ENCODE peak calls at places on chromosome 16, in seven cellular contexts. B, V, O, W, U, C and N are unnamed samples.

GRCh38 chr16:88536971-88537751 is 33.0 kb upstream of the ZC3H18 start:
- DNase-seq in V (no peak), U (no peak), O (no peak), C (no peak), B (no peak), W (no peak), N (no peak)

GRCh38 chr16:50988441-50988840 is 162.6 kb downstream of the SALL1 start:
- DNase-seq in W (no peak), O (no peak), V (no peak), C (no peak), B (no peak), U (no peak), N (no peak)

GRCh38 chr16:52069866-52070265 is 477.1 kb downstream of the TOX3 start:
- DNase-seq in V (peak; percentile 12), B (no peak), W (peak; percentile 11), O (no peak), U (peak; percentile 14), C (peak; percentile 25), N (no peak)

GRCh38 chr16:31333686-31334649 is 21.0 kb upstream of the ITGAX start:
- DNase-seq in V (peak; percentile 30), U (no peak), O (peak; percentile 4), C (no peak), W (peak; percentile 13), B (peak; percentile 22), N (peak; percentile 56)

GRCh38 chr16:19757026-19757425 is 39.0 kb downstream of the IQCK start:
- DNase-seq in O (no peak), V (peak; percentile 73), U (peak; percentile 38), B (no peak), W (peak; percentile 58), C (peak; percentile 19), N (no peak)

GRCh38 chr16:21608647-21609328 is 9.4 kb downstream of the METTL9 start:
- DNase-seq in B (no peak), W (no peak), C (no peak), O (no peak), U (no peak), V (peak; percentile 61), N (peak; percentile 27)

GRCh38 chr16:200388-200787 is 20.1 kb downstream of the HBQ1 start:
- DNase-seq in V (peak; percentile 75), U (peak; percentile 77), W (peak; percentile 78), B (no peak), C (peak; percentile 49), O (peak; percentile 48), N (no peak)

GRCh38 chr16:24689128-24689527 is 40.3 kb upstream of the TNRC6A start:
- DNase-seq in W (peak; percentile 48), U (peak; percentile 17), C (no peak), O (peak; percentile 60), V (peak; percentile 81), B (no peak), N (peak; percentile 57)

GRCh38 chr16:12398029-12398735 is 405.5 kb downstream of the CPPED1 start:
- DNase-seq in W (peak; percentile 51), U (peak; percentile 39), B (no peak), V (peak; percentile 35), C (no peak), O (no peak), N (no peak)

GRCh38 chr16:67244387-67245188 is 2.7 kb downstream of the FHOD1 start:
- DNase-seq in U (peak; percentile 79), O (peak; percentile 90), W (peak; percentile 87), V (peak; percentile 88), C (peak; percentile 87), B (peak; percentile 58), N (peak; percentile 93)

GRCh38 chr16:11016993-11017392 is 72.6 kb downstream of the CLEC16A start:
- DNase-seq in W (peak; percentile 58), V (peak; percentile 64), B (no peak), O (peak; percentile 69), U (peak; percentile 71), C (peak; percentile 80), N (no peak)

GRCh38 chr16:80231888-80232287 is 308.9 kb upstream of the DYNLRB2 start:
- DNase-seq in C (peak; percentile 92), O (peak; percentile 93), B (no peak), V (peak; percentile 66), W (peak; percentile 94), U (peak; percentile 92), N (peak; percentile 72)

GRCh38 chr16:67845291-67846062 is 1.3 kb upstream of the NUTF2 start:
- DNase-seq in O (no peak), C (no peak), U (no peak), B (no peak), W (no peak), V (no peak), N (peak; percentile 34)

GRCh38 chr16:78097522-78097921 is 1.9 kb upstream of the WWOX start:
- DNase-seq in U (no peak), C (no peak), O (no peak), W (no peak), V (no peak), B (no peak), N (no peak)

GRCh38 chr16:13402601-13403000 is 501.2 kb downstream of the SHISA9 start:
- DNase-seq in C (no peak), U (peak; percentile 0), B (no peak), O (no peak), W (no peak), V (no peak), N (no peak)

DNA sequence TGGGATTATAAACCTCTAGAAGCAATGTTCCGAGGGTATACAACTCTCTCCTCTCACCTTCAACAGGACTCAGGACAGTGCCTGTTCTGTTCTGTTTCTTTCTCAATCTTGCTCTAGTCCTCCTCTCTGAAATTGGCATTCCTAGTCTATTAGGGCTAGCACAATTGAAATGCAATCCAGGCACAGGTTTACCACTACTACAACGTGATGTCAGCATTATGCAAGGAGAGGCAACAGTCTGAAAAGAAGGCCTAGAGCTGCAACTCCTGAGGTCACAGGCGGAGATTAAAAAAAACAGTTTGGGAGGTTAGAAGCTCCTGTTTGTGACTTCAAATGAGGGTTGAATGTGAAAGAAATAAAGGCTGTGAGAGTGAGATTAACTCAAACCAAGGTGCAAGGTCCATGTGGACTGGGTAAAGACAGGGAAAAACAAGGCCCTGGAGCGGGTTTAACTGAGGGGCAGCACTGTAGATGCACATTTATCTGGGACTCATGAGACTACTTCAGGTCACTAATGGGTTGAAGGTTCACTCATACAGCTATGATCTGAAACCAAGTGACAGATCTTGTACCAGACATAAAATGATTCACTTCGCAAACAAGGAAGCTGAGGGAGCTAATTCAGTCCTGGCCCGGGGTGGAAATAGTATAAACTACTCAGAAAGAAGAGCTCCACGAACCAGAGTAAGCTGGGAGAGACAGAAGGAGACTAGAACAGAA is 16.8 kb downstream of the AMFR start:
- DNase-seq in C (no peak), O (no peak), U (no peak), B (no peak), V (no peak), W (no peak), N (no peak)
- H3K4me3 ChIP-seq in C (no peak overlapping the region), O (no peak overlapping the region), U (no peak overlapping the region), B (no peak overlapping the region), V (no peak overlapping the region), W (no peak overlapping the region), N (no peak overlapping the region)

GRCh38 chr16:2716101-2716885 is 3.7 kb downstream of the PRSS27 start:
- DNase-seq in V (no peak), O (no peak), C (no peak), U (no peak), B (no peak), W (no peak), N (no peak)

GRCh38 chr16:2713985-2714774 is 5.8 kb downstream of the PRSS27 start:
- DNase-seq in O (no peak), W (no peak), B (no peak), U (no peak), C (no peak), V (no peak), N (no peak)

GRCh38 chr16:2715519-2715918 is 4.5 kb downstream of the PRSS27 start:
- DNase-seq in V (peak; percentile 50), U (peak; percentile 19), W (peak; percentile 46), C (peak; percentile 40), O (peak; percentile 20), B (peak; percentile 76), N (peak; percentile 51)

GRCh38 chr16:2713523-2713922 is 6.5 kb downstream of the PRSS27 start:
- DNase-seq in C (no peak), B (no peak), W (no peak), O (no peak), U (no peak), V (no peak), N (no peak)

DNA sequence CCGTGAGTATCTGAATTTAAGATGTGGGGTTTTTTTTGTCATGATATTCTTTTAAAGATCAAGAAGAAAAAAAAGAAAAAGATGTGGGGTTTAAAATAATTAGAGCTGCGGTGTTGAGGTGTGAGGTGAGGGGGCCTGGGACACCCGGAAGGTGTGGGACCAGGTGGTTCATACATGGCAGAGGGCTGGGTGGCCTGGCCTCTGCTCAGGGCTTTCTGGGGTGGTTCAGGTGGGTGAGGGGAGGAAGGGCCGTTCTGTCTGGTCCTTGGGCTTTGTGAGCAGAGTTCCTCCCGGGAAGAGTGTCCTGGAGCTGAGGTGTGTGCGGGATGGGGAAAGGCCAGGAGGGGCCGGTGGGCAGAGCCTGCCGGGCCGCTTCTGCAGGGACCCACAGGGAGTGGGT is 5.0 kb downstream of the PRSS27 start:
- DNase-seq in O (no peak), V (no peak), W (no peak), B (no peak), C (no peak), U (no peak), N (no peak)
- H3K4me3 ChIP-seq in O (no peak overlapping the region), V (no peak overlapping the region), W (no peak overlapping the region), B (no peak overlapping the region), C (no peak overlapping the region), U (no peak overlapping the region), N (no peak overlapping the region)

GRCh38 chr16:74305978-74306784 is 9.6 kb downstream of the PSMD7 start:
- DNase-seq in W (no peak), C (no peak), U (no peak), B (no peak), V (no peak), O (no peak), N (no peak)

GRCh38 chr16:74304835-74305176 is 8.2 kb downstream of the PSMD7 start:
- DNase-seq in U (no peak), W (no peak), C (no peak), O (no peak), B (no peak), V (no peak), N (no peak)

GRCh38 chr16:74304164-74304834 is 7.7 kb downstream of the PSMD7 start:
- DNase-seq in O (no peak), U (no peak), V (peak; percentile 43), B (no peak), C (no peak), W (no peak), N (no peak)

GRCh38 chr16:74305286-74305685 is 8.7 kb downstream of the PSMD7 start:
- DNase-seq in B (no peak), O (no peak), U (no peak), V (no peak), C (no peak), W (no peak), N (no peak)

GRCh38 chr16:74302341-74302740 is 5.7 kb downstream of the PSMD7 start:
- DNase-seq in U (no peak), C (no peak), W (no peak), B (no peak), O (no peak), V (no peak), N (no peak)
- H3K4me3 ChIP-seq in U (no peak overlapping the region), C (no peak overlapping the region), W (no peak overlapping the region), B (no peak overlapping the region), O (no peak overlapping the region), V (no peak overlapping the region), N (no peak overlapping the region)

GRCh38 chr16:55508271-55508921 is 476 bp upstream of the LPCAT2 start:
- DNase-seq in U (no peak), W (no peak), B (no peak), V (no peak), O (no peak), C (no peak), N (no peak)
- H3K4me3 ChIP-seq in U (peak overlapping the region; percentile 84), W (no peak overlapping the region), B (no peak overlapping the region), V (peak overlapping the region; percentile 72), O (peak overlapping the region; percentile 59), C (peak overlapping the region; percentile 73), N (no peak overlapping the region)

GRCh38 chr16:28188085-28188916 is 23.5 kb downstream of the XPO6 start:
- DNase-seq in U (no peak), V (peak; percentile 28), O (no peak), C (no peak), B (no peak), W (peak; percentile 89), N (peak; percentile 86)
- H3K4me3 ChIP-seq in U (no peak overlapping the region), V (no peak overlapping the region), O (no peak overlapping the region), C (no peak overlapping the region), B (no peak overlapping the region), W (no peak overlapping the region), N (peak overlapping the region; percentile 36)